ENCODE peak calls at places on chromosomes 12 and 14, in six cellular contexts. G is mammary epithelial cell, W is ureter, V is psoas muscle, U is HEK293T, M is pancreas. D is an unnamed sample.

GRCh38 chr12:119817944-119818343 is 59.2 kb downstream of the CIT start:
- DNase-seq in M (no peak), W (no peak), U (no peak), G (no peak), V (no peak), D (no peak)

GRCh38 chr14:35046751-35047536 is 872 bp downstream of the FAM177A1 start:
- DNase-seq in G (no peak), W (peak), V (no peak), M (peak), U (no peak), D (no peak)

GRCh38 chr12:100797246-100797645 is 2.7 kb downstream of the ANO4 start:
- DNase-seq in U (no peak), M (no peak), G (no peak), V (no peak), W (no peak), D (no peak)

GRCh38 chr14:60650382-60650961 is 1.2 kb upstream of the SIX1 start:
- DNase-seq in U (no peak), V (no peak), W (no peak), G (no peak), M (no peak), D (no peak)

GRCh38 chr14:88553886-88554457 is 835 bp downstream of the PTPN21 start:
- DNase-seq in U (no peak), W (no peak), V (no peak), G (no peak), M (no peak), D (no peak)

GRCh38 chr14:105999361-106000028 is 473.1 kb downstream of the TMEM121 start:
- DNase-seq in V (peak), M (peak), U (peak), W (no peak), G (no peak), D (peak)

GRCh38 chr12:57631566-57632368 is 1.2 kb downstream of the B4GALNT1 start:
- DNase-seq in M (no peak), W (peak), G (no peak), U (no peak), V (no peak), D (peak)

GRCh38 chr12:124466200-124467128 is 100.9 kb downstream of the NCOR2 start:
- DNase-seq in G (no peak), M (no peak), W (no peak), U (no peak), V (peak), D (no peak)

GRCh38 chr12:11711675-11712327 is 62.3 kb downstream of the ETV6 start:
- DNase-seq in W (no peak), G (no peak), U (no peak), M (no peak), V (no peak), D (no peak)

GRCh38 chr12:60100150-60100549 is 504.3 kb downstream of the SLC16A7 start:
- DNase-seq in U (no peak), M (no peak), G (no peak), V (no peak), W (no peak), D (no peak)

GRCh38 chr12:70031046-70031445 is 206.0 kb downstream of the MYRFL start:
- DNase-seq in G (peak), V (no peak), W (no peak), M (no peak), U (no peak), D (no peak)

GRCh38 chr12:26119391-26119981 is 5.4 kb downstream of the BHLHE41 start:
- DNase-seq in V (no peak), U (peak), G (peak), W (no peak), M (no peak), D (peak)

GRCh38 chr14:68522510-68523325 is 270.1 kb downstream of the ZFP36L1 start:
- DNase-seq in W (peak), V (no peak), G (no peak), U (no peak), M (no peak), D (no peak)

GRCh38 chr14:71373773-71374172 is 466.5 kb downstream of the PCNX1 start:
- DNase-seq in G (no peak), W (no peak), V (no peak), M (no peak), U (no peak), D (no peak)

GRCh38 chr12:76236640-76237039 is 111.6 kb downstream of the BBS10 start:
- DNase-seq in V (no peak), U (no peak), G (peak), W (no peak), M (no peak), D (no peak)

GRCh38 chr12:20475542-20475941 is 107.2 kb downstream of the PDE3A start:
- DNase-seq in U (no peak), M (no peak), V (no peak), G (no peak), W (no peak), D (no peak)

GRCh38 chr14:61561657-61562276 is 133.5 kb upstream of the HIF1A start:
- DNase-seq in W (peak), U (no peak), M (peak), G (peak), V (peak), D (no peak)

GRCh38 chr14:71932229-71932951 is at the start of gene RGS6:
- DNase-seq in W (no peak), M (peak), V (peak), G (peak), U (peak), D (peak)

GRCh38 chr14:75905505-75905904 is 76.3 kb downstream of the TGFB3 start:
- DNase-seq in M (no peak), V (peak), U (no peak), G (no peak), W (peak), D (no peak)

GRCh38 chr14:77485901-77486678 is 12.5 kb downstream of the ISM2 start:
- DNase-seq in V (no peak), G (peak), U (no peak), W (no peak), M (no peak), D (no peak)

GRCh38 chr12:18171571-18171970 is 81.6 kb upstream of the RERGL start:
- DNase-seq in M (no peak), W (no peak), V (no peak), U (no peak), G (peak), D (no peak)

GRCh38 chr12:112096667-112097066 is 11.9 kb downstream of the NAA25 start:
- DNase-seq in U (no peak), V (no peak), W (no peak), G (peak), M (no peak), D (no peak)

GRCh38 chr12:14960548-14961465 is 594 bp downstream of the ARHGDIB start:
- DNase-seq in G (peak), U (no peak), M (no peak), V (no peak), W (peak), D (no peak)

GRCh38 chr12:132409495-132410295 is 80.3 kb upstream of the FBRSL1 start:
- DNase-seq in G (no peak), U (no peak), V (no peak), W (no peak), M (no peak), D (no peak)

GRCh38 chr12:132190012-132190755 is 45.9 kb downstream of the NOC4L start:
- DNase-seq in V (peak), M (no peak), U (peak), G (no peak), W (no peak), D (no peak)

GRCh38 chr12:123780956-123781355 is 18.9 kb downstream of the DNAH10 start:
- DNase-seq in M (no peak), W (no peak), U (no peak), G (peak), V (no peak), D (no peak)